ENCODE peak calls at places on chromosomes 5 and 9, in ten cellular contexts. H, V, O, I, B, C, M, Q, X and K are unnamed samples.

GRCh38 chr5:18483386-18483785 is 849.1 kb downstream of the TAF11L14 start:
- DNase-seq in H (no peak), V (peak; percentile 10), O (no peak), I (no peak), B (no peak), C (no peak), M (no peak), Q (no peak), X (no peak), K (no peak)

GRCh38 chr5:147805030-147805454 is 22.5 kb upstream of the JAKMIP2 start:
- DNase-seq in H (no peak), V (no peak), O (peak; percentile 15), I (no peak), B (peak; percentile 2), C (no peak), M (no peak), Q (no peak), X (peak; percentile 14), K (no peak)

GRCh38 chr9:34654317-34655083 is 2.5 kb downstream of the IL11RA start:
- DNase-seq in H (no peak), V (no peak), O (no peak), I (no peak), B (no peak), C (peak; percentile 88), M (no peak), Q (no peak), X (no peak), K (no peak)

GRCh38 chr9:1005043-1005667 is 28.7 kb downstream of the DMRT3 start:
- DNase-seq in H (peak; percentile 54), V (peak; percentile 59), O (no peak), I (peak; percentile 63), B (no peak), C (no peak), M (no peak), Q (no peak), X (peak; percentile 38), K (no peak)

GRCh38 chr9:137224850-137225694 is at the start of gene CYSRT1:
- DNase-seq in H (no peak), V (no peak), O (no peak), I (no peak), B (no peak), C (no peak), M (no peak), Q (no peak), X (no peak), K (no peak)

GRCh38 chr5:116032094-116032517 is at the start of gene ARL14EPL:
- DNase-seq in H (no peak), V (peak; percentile 90), O (no peak), I (peak; percentile 97), B (no peak), C (no peak), M (no peak), Q (peak; percentile 15), X (peak; percentile 85), K (no peak)

GRCh38 chr5:90655423-90655822 is 96.8 kb downstream of the ADGRV1 start:
- DNase-seq in H (no peak), V (no peak), O (no peak), I (no peak), B (no peak), C (no peak), M (no peak), Q (no peak), X (no peak), K (no peak)

GRCh38 chr5:80238778-80239679 is 16.8 kb downstream of the SERINC5 start:
- DNase-seq in H (peak; percentile 51), V (no peak), O (no peak), I (peak; percentile 68), B (no peak), C (peak; percentile 81), M (no peak), Q (no peak), X (peak; percentile 19), K (no peak)

GRCh38 chr9:124521142-124521541 is 13.9 kb upstream of the NR5A1 start:
- DNase-seq in H (no peak), V (no peak), O (no peak), I (no peak), B (no peak), C (no peak), M (no peak), Q (no peak), X (no peak), K (no peak)

GRCh38 chr9:109497193-109498165 is 628 bp downstream of the PTPN3 start:
- DNase-seq in H (peak; percentile 43), V (peak; percentile 55), O (no peak), I (no peak), B (no peak), C (no peak), M (no peak), Q (no peak), X (peak; percentile 7), K (no peak)

GRCh38 chr9:33272061-33272460 is 7.2 kb downstream of the CHMP5 start:
- DNase-seq in H (no peak), V (no peak), O (no peak), I (no peak), B (no peak), C (no peak), M (no peak), Q (no peak), X (peak; percentile 40), K (no peak)

GRCh38 chr9:75299324-75299723 is 211.0 kb downstream of the OSTF1 start:
- DNase-seq in H (no peak), V (peak; percentile 13), O (no peak), I (peak; percentile 1), B (no peak), C (no peak), M (no peak), Q (no peak), X (peak; percentile 0), K (no peak)

GRCh38 chr5:55585266-55585610 is 50.5 kb upstream of the PLPP1 start:
- DNase-seq in H (no peak), V (no peak), O (no peak), I (no peak), B (no peak), C (no peak), M (no peak), Q (no peak), X (no peak), K (no peak)

GRCh38 chr9:21770877-21771560 is 31.4 kb upstream of the MTAP start:
- DNase-seq in H (no peak), V (no peak), O (no peak), I (peak; percentile 78), B (no peak), C (no peak), M (no peak), Q (no peak), X (peak; percentile 91), K (no peak)

GRCh38 chr9:114771901-114772300 is 33.9 kb downstream of the TNFSF15 start:
- DNase-seq in H (no peak), V (no peak), O (no peak), I (peak; percentile 24), B (no peak), C (no peak), M (no peak), Q (no peak), X (peak; percentile 59), K (no peak)

GRCh38 chr5:41414598-41414997 is 95.8 kb downstream of the PLCXD3 start:
- DNase-seq in H (no peak), V (peak; percentile 53), O (no peak), I (peak; percentile 93), B (no peak), C (no peak), M (no peak), Q (no peak), X (peak; percentile 92), K (no peak)

GRCh38 chr9:78970375-78970774 is 601.4 kb upstream of the TLE4 start:
- DNase-seq in H (no peak), V (no peak), O (no peak), I (no peak), B (no peak), C (no peak), M (no peak), Q (no peak), X (no peak), K (no peak)

GRCh38 chr5:155728146-155728856 is 598.7 kb upstream of the SGCD start:
- DNase-seq in H (no peak), V (no peak), O (no peak), I (peak; percentile 16), B (no peak), C (peak; percentile 61), M (no peak), Q (no peak), X (peak; percentile 1), K (no peak)

GRCh38 chr9:20558609-20559016 is 63.7 kb downstream of the MLLT3 start:
- DNase-seq in H (no peak), V (no peak), O (no peak), I (peak; percentile 88), B (peak; percentile 19), C (no peak), M (no peak), Q (peak; percentile 3), X (peak; percentile 74), K (no peak)

GRCh38 chr9:132560604-132561304 is 21.7 kb upstream of the BARHL1 start:
- DNase-seq in H (no peak), V (no peak), O (no peak), I (no peak), B (no peak), C (no peak), M (no peak), Q (no peak), X (no peak), K (no peak)

GRCh38 chr9:80951675-80952074 is 737.7 kb downstream of the TLE1 start:
- DNase-seq in H (no peak), V (no peak), O (no peak), I (peak; percentile 48), B (no peak), C (no peak), M (no peak), Q (no peak), X (peak; percentile 43), K (no peak)

GRCh38 chr5:80646926-80647325 is 7.5 kb upstream of the MSH3 start:
- DNase-seq in H (no peak), V (no peak), O (no peak), I (no peak), B (no peak), C (no peak), M (no peak), Q (no peak), X (no peak), K (no peak)

GRCh38 chr9:13529321-13530104 is 250.0 kb upstream of the MPDZ start:
- DNase-seq in H (no peak), V (peak; percentile 63), O (no peak), I (no peak), B (no peak), C (no peak), M (no peak), Q (no peak), X (no peak), K (no peak)

GRCh38 chr5:43704243-43704642 is 101.3 kb downstream of the NNT start:
- DNase-seq in H (no peak), V (no peak), O (no peak), I (no peak), B (no peak), C (no peak), M (no peak), Q (no peak), X (no peak), K (no peak)

GRCh38 chr5:65858316-65858715 is 68.1 kb upstream of the ERBIN start:
- DNase-seq in H (no peak), V (no peak), O (no peak), I (peak; percentile 21), B (no peak), C (no peak), M (no peak), Q (no peak), X (peak; percentile 69), K (no peak)

GRCh38 chr5:172686111-172686510 is 45.0 kb downstream of the NEURL1B start:
- DNase-seq in H (no peak), V (no peak), O (no peak), I (no peak), B (no peak), C (no peak), M (no peak), Q (no peak), X (no peak), K (no peak)

GRCh38 chr5:6576861-6577501 is 55.9 kb downstream of the NSUN2 start:
- DNase-seq in H (peak; percentile 84), V (peak; percentile 70), O (no peak), I (peak; percentile 80), B (peak; percentile 17), C (no peak), M (no peak), Q (no peak), X (peak; percentile 39), K (peak; percentile 29)

GRCh38 chr5:109907751-109908150 is 218.0 kb downstream of the MAN2A1 start:
- DNase-seq in H (no peak), V (no peak), O (no peak), I (peak; percentile 60), B (no peak), C (no peak), M (no peak), Q (no peak), X (peak; percentile 98), K (no peak)